ENCODE peak calls at places on chromosomes 13 and 19, in five cellular contexts. One of them, this sample, is unnamed.

GRCh38 chr19:33809960-33810359 is 13.3 kb downstream of the KCTD15 start:
- DNase-seq in non-pigmented ciliary epithelial cell: no peak
- DNase-seq in psoas muscle: no peak
- DNase-seq in SK-N-DZ: no peak
- DNase-seq in body of pancreas: no peak
- DNase-seq in this sample: no peak

GRCh38 chr13:71820699-71821098 is 46.3 kb downstream of the DACH1 start:
- DNase-seq in non-pigmented ciliary epithelial cell: no peak
- DNase-seq in psoas muscle: no peak
- DNase-seq in SK-N-DZ: no peak
- DNase-seq in body of pancreas: no peak
- DNase-seq in this sample: no peak

GRCh38 chr13:55106509-55106908 is 2034.2 kb upstream of the PRR20A start:
- DNase-seq in non-pigmented ciliary epithelial cell: no peak
- DNase-seq in psoas muscle: no peak
- DNase-seq in SK-N-DZ: no peak
- DNase-seq in body of pancreas: no peak
- DNase-seq in this sample: no peak

GRCh38 chr13:33194820-33195692 is 90.5 kb downstream of the STARD13 start:
- DNase-seq in non-pigmented ciliary epithelial cell: peak
- DNase-seq in psoas muscle: no peak
- DNase-seq in SK-N-DZ: peak
- DNase-seq in body of pancreas: peak
- DNase-seq in this sample: peak

GRCh38 chr19:45408830-45409593 is 2.6 kb downstream of the POLR1G start:
- DNase-seq in non-pigmented ciliary epithelial cell: no peak
- DNase-seq in psoas muscle: no peak
- DNase-seq in SK-N-DZ: no peak
- DNase-seq in body of pancreas: no peak
- DNase-seq in this sample: no peak

GRCh38 chr19:10111405-10111811 is at the start of gene P2RY11:
- DNase-seq in non-pigmented ciliary epithelial cell: no peak
- DNase-seq in psoas muscle: no peak
- DNase-seq in SK-N-DZ: no peak
- DNase-seq in body of pancreas: peak
- DNase-seq in this sample: peak

GRCh38 chr13:80939581-80939980 is 598.7 kb upstream of the SPRY2 start:
- DNase-seq in non-pigmented ciliary epithelial cell: no peak
- DNase-seq in psoas muscle: no peak
- DNase-seq in SK-N-DZ: no peak
- DNase-seq in body of pancreas: no peak
- DNase-seq in this sample: no peak

GRCh38 chr13:35818577-35819165 is 312.5 kb downstream of the DCLK1 start:
- DNase-seq in non-pigmented ciliary epithelial cell: peak
- DNase-seq in psoas muscle: no peak
- DNase-seq in SK-N-DZ: peak
- DNase-seq in body of pancreas: no peak
- DNase-seq in this sample: peak

GRCh38 chr19:46471116-46471733 is at the start of gene PNMA8A:
- DNase-seq in non-pigmented ciliary epithelial cell: no peak
- DNase-seq in psoas muscle: peak
- DNase-seq in SK-N-DZ: peak
- DNase-seq in body of pancreas: peak
- DNase-seq in this sample: no peak

GRCh38 chr13:73248711-73249580 is 190.1 kb downstream of the KLF5 start:
- DNase-seq in non-pigmented ciliary epithelial cell: no peak
- DNase-seq in psoas muscle: no peak
- DNase-seq in SK-N-DZ: no peak
- DNase-seq in body of pancreas: peak
- DNase-seq in this sample: no peak

GRCh38 chr13:28558567-28558966 is 63.6 kb upstream of the FLT1 start:
- DNase-seq in non-pigmented ciliary epithelial cell: peak
- DNase-seq in psoas muscle: no peak
- DNase-seq in SK-N-DZ: no peak
- DNase-seq in body of pancreas: no peak
- DNase-seq in this sample: no peak

GRCh38 chr13:41177616-41178015 is 16.8 kb downstream of the KBTBD7 start:
- DNase-seq in non-pigmented ciliary epithelial cell: no peak
- DNase-seq in psoas muscle: no peak
- DNase-seq in SK-N-DZ: no peak
- DNase-seq in body of pancreas: no peak
- DNase-seq in this sample: no peak

GRCh38 chr13:88014527-88014926 is 343.4 kb downstream of the SLITRK5 start:
- DNase-seq in non-pigmented ciliary epithelial cell: no peak
- DNase-seq in psoas muscle: no peak
- DNase-seq in SK-N-DZ: no peak
- DNase-seq in body of pancreas: no peak
- DNase-seq in this sample: no peak

GRCh38 chr13:50071399-50071798 is 56.2 kb downstream of the KCNRG start:
- DNase-seq in non-pigmented ciliary epithelial cell: no peak
- DNase-seq in psoas muscle: no peak
- DNase-seq in SK-N-DZ: no peak
- DNase-seq in body of pancreas: no peak
- DNase-seq in this sample: no peak

GRCh38 chr13:60267498-60268202 is 103.9 kb upstream of the DIAPH3 start:
- DNase-seq in non-pigmented ciliary epithelial cell: no peak
- DNase-seq in psoas muscle: no peak
- DNase-seq in SK-N-DZ: no peak
- DNase-seq in body of pancreas: peak
- DNase-seq in this sample: no peak

GRCh38 chr13:63696055-63696454 is 2280.4 kb upstream of the PCDH20 start:
- DNase-seq in non-pigmented ciliary epithelial cell: peak
- DNase-seq in psoas muscle: no peak
- DNase-seq in SK-N-DZ: no peak
- DNase-seq in body of pancreas: no peak
- DNase-seq in this sample: no peak

GRCh38 chr19:38173324-38174041 is 50.5 kb downstream of the DPF1 start:
- DNase-seq in non-pigmented ciliary epithelial cell: no peak
- DNase-seq in psoas muscle: peak
- DNase-seq in SK-N-DZ: no peak
- DNase-seq in body of pancreas: peak
- DNase-seq in this sample: no peak

GRCh38 chr13:29532821-29533220 is 62.7 kb downstream of the SLC7A1 start:
- DNase-seq in non-pigmented ciliary epithelial cell: no peak
- DNase-seq in psoas muscle: no peak
- DNase-seq in SK-N-DZ: no peak
- DNase-seq in body of pancreas: no peak
- DNase-seq in this sample: no peak

GRCh38 chr19:418761-419632 is 10.1 kb upstream of the C2CD4C start:
- DNase-seq in non-pigmented ciliary epithelial cell: no peak
- DNase-seq in psoas muscle: no peak
- DNase-seq in SK-N-DZ: no peak
- DNase-seq in body of pancreas: no peak
- DNase-seq in this sample: no peak

GRCh38 chr13:61247149-61247936 is 168.3 kb downstream of the PCDH20 start:
- DNase-seq in non-pigmented ciliary epithelial cell: no peak
- DNase-seq in psoas muscle: no peak
- DNase-seq in SK-N-DZ: no peak
- DNase-seq in body of pancreas: no peak
- DNase-seq in this sample: peak

GRCh38 chr19:49119411-49120324 is at the start of gene PPFIA3:
- DNase-seq in non-pigmented ciliary epithelial cell: no peak
- DNase-seq in psoas muscle: peak
- DNase-seq in SK-N-DZ: no peak
- DNase-seq in body of pancreas: peak
- DNase-seq in this sample: no peak

GRCh38 chr13:71249031-71249430 is 618.0 kb downstream of the DACH1 start:
- DNase-seq in non-pigmented ciliary epithelial cell: no peak
- DNase-seq in psoas muscle: no peak
- DNase-seq in SK-N-DZ: no peak
- DNase-seq in body of pancreas: no peak
- DNase-seq in this sample: no peak

GRCh38 chr19:17404621-17405249 is 695 bp downstream of the BST2 start:
- DNase-seq in non-pigmented ciliary epithelial cell: no peak
- DNase-seq in psoas muscle: no peak
- DNase-seq in SK-N-DZ: no peak
- DNase-seq in body of pancreas: no peak
- DNase-seq in this sample: peak

GRCh38 chr19:2779121-2779740 is 3.8 kb downstream of the SGTA start:
- DNase-seq in non-pigmented ciliary epithelial cell: no peak
- DNase-seq in psoas muscle: no peak
- DNase-seq in SK-N-DZ: no peak
- DNase-seq in body of pancreas: no peak
- DNase-seq in this sample: no peak

GRCh38 chr19:3608079-3608641 is 1.5 kb upstream of the TBXA2R start:
- DNase-seq in non-pigmented ciliary epithelial cell: no peak
- DNase-seq in psoas muscle: no peak
- DNase-seq in SK-N-DZ: no peak
- DNase-seq in body of pancreas: no peak
- DNase-seq in this sample: no peak

GRCh38 chr19:6135367-6135766 is at the start of gene ACSBG2:
- DNase-seq in non-pigmented ciliary epithelial cell: no peak
- DNase-seq in psoas muscle: no peak
- DNase-seq in SK-N-DZ: no peak
- DNase-seq in body of pancreas: no peak
- DNase-seq in this sample: no peak

GRCh38 chr19:44723952-44724319 is 24.6 kb upstream of the BCL3 start:
- DNase-seq in non-pigmented ciliary epithelial cell: no peak
- DNase-seq in psoas muscle: peak
- DNase-seq in SK-N-DZ: peak
- DNase-seq in body of pancreas: peak
- DNase-seq in this sample: peak

GRCh38 chr19:20478936-20479335 is 86.6 kb downstream of the ZNF737 start:
- DNase-seq in non-pigmented ciliary epithelial cell: no peak
- DNase-seq in psoas muscle: no peak
- DNase-seq in SK-N-DZ: no peak
- DNase-seq in body of pancreas: no peak
- DNase-seq in this sample: no peak

GRCh38 chr13:108993346-108993745 is 363.9 kb downstream of the MYO16 start:
- DNase-seq in non-pigmented ciliary epithelial cell: no peak
- DNase-seq in psoas muscle: no peak
- DNase-seq in SK-N-DZ: no peak
- DNase-seq in body of pancreas: no peak
- DNase-seq in this sample: no peak

GRCh38 chr19:48874309-48875135 is 2.3 kb downstream of the PPP1R15A start:
- DNase-seq in non-pigmented ciliary epithelial cell: no peak
- DNase-seq in psoas muscle: no peak
- DNase-seq in SK-N-DZ: no peak
- DNase-seq in body of pancreas: peak
- DNase-seq in this sample: peak

GRCh38 chr13:84570831-84571230 is 688.6 kb upstream of the SLITRK1 start:
- DNase-seq in non-pigmented ciliary epithelial cell: peak
- DNase-seq in psoas muscle: no peak
- DNase-seq in SK-N-DZ: no peak
- DNase-seq in body of pancreas: no peak
- DNase-seq in this sample: no peak

GRCh38 chr13:106143392-106143791 is 392.1 kb downstream of the EFNB2 start:
- DNase-seq in non-pigmented ciliary epithelial cell: peak
- DNase-seq in psoas muscle: no peak
- DNase-seq in SK-N-DZ: no peak
- DNase-seq in body of pancreas: no peak
- DNase-seq in this sample: no peak

GRCh38 chr13:113565526-113566226 is 18.9 kb upstream of the TFDP1 start:
- DNase-seq in non-pigmented ciliary epithelial cell: no peak
- DNase-seq in psoas muscle: no peak
- DNase-seq in SK-N-DZ: no peak
- DNase-seq in body of pancreas: no peak
- DNase-seq in this sample: no peak